ENCODE peak calls at places on chromosomes 11 and 22, in nine cellular contexts. One of them, this sample, is unnamed.

GRCh38 chr11:12598330-12599256 is 75.6 kb upstream of the TEAD1 start:
- DNase-seq in memory B cell: no peak
- DNase-seq in tibial nerve: no peak
- DNase-seq in neural progenitor cell: no peak
- DNase-seq in B cell: no peak
- DNase-seq in HL-60: no peak
- DNase-seq in EH: peak; percentile 77
- DNase-seq in GM20000: no peak
- DNase-seq in amniotic stem cell: no peak
- DNase-seq in this sample: no peak

GRCh38 chr22:43326342-43326825 is 16.8 kb downstream of the SCUBE1 start:
- DNase-seq in memory B cell: no peak
- DNase-seq in tibial nerve: no peak
- DNase-seq in neural progenitor cell: peak; percentile 92
- DNase-seq in B cell: no peak
- DNase-seq in HL-60: no peak
- DNase-seq in EH: no peak
- DNase-seq in GM20000: no peak
- DNase-seq in amniotic stem cell: no peak
- DNase-seq in this sample: no peak

GRCh38 chr11:65373839-65374580 is 8.4 kb downstream of the SLC25A45 start:
- DNase-seq in memory B cell: no peak
- DNase-seq in tibial nerve: no peak
- DNase-seq in neural progenitor cell: no peak
- DNase-seq in B cell: no peak
- DNase-seq in HL-60: no peak
- DNase-seq in EH: no peak
- DNase-seq in GM20000: no peak
- DNase-seq in amniotic stem cell: no peak
- DNase-seq in this sample: no peak

GRCh38 chr11:113778111-113778910 is 1.3 kb upstream of the CLDN25 start:
- DNase-seq in memory B cell: no peak
- DNase-seq in tibial nerve: no peak
- DNase-seq in neural progenitor cell: no peak
- DNase-seq in B cell: no peak
- DNase-seq in HL-60: no peak
- DNase-seq in EH: peak; percentile 46
- DNase-seq in GM20000: no peak
- DNase-seq in amniotic stem cell: no peak
- DNase-seq in this sample: no peak

GRCh38 chr11:15665368-15665871 is 550.7 kb downstream of the INSC start:
- DNase-seq in memory B cell: no peak
- DNase-seq in tibial nerve: no peak
- DNase-seq in neural progenitor cell: no peak
- DNase-seq in B cell: no peak
- DNase-seq in HL-60: no peak
- DNase-seq in EH: peak; percentile 92
- DNase-seq in GM20000: no peak
- DNase-seq in amniotic stem cell: no peak
- DNase-seq in this sample: no peak

GRCh38 chr11:33692013-33692504 is 8.6 kb downstream of the C11orf91 start:
- DNase-seq in memory B cell: no peak
- DNase-seq in tibial nerve: peak; percentile 63
- DNase-seq in neural progenitor cell: peak; percentile 22
- DNase-seq in B cell: no peak
- DNase-seq in HL-60: no peak
- DNase-seq in EH: peak; percentile 99
- DNase-seq in GM20000: no peak
- DNase-seq in amniotic stem cell: peak; percentile 93
- DNase-seq in this sample: no peak

GRCh38 chr11:74784234-74784633 is 35.6 kb downstream of the RNF169 start:
- DNase-seq in memory B cell: no peak
- DNase-seq in tibial nerve: no peak
- DNase-seq in neural progenitor cell: no peak
- DNase-seq in B cell: no peak
- DNase-seq in HL-60: no peak
- DNase-seq in EH: no peak
- DNase-seq in GM20000: peak; percentile 50
- DNase-seq in amniotic stem cell: no peak
- DNase-seq in this sample: no peak

GRCh38 chr11:8232414-8232813 is 31.3 kb downstream of the LMO1 start:
- DNase-seq in memory B cell: no peak
- DNase-seq in tibial nerve: no peak
- DNase-seq in neural progenitor cell: no peak
- DNase-seq in B cell: no peak
- DNase-seq in HL-60: no peak
- DNase-seq in EH: no peak
- DNase-seq in GM20000: no peak
- DNase-seq in amniotic stem cell: no peak
- DNase-seq in this sample: no peak

GRCh38 chr11:14270690-14271542 is 88.1 kb downstream of the RRAS2 start:
- DNase-seq in memory B cell: no peak
- DNase-seq in tibial nerve: no peak
- DNase-seq in neural progenitor cell: no peak
- DNase-seq in B cell: peak; percentile 52
- DNase-seq in HL-60: peak; percentile 42
- DNase-seq in EH: no peak
- DNase-seq in GM20000: peak; percentile 59
- DNase-seq in amniotic stem cell: no peak
- DNase-seq in this sample: no peak

GRCh38 chr11:15852179-15852578 is 504.2 kb downstream of the SOX6 start:
- DNase-seq in memory B cell: no peak
- DNase-seq in tibial nerve: no peak
- DNase-seq in neural progenitor cell: no peak
- DNase-seq in B cell: no peak
- DNase-seq in HL-60: no peak
- DNase-seq in EH: no peak
- DNase-seq in GM20000: no peak
- DNase-seq in amniotic stem cell: no peak
- DNase-seq in this sample: no peak

GRCh38 chr22:35319244-35319985 is 19.7 kb downstream of the TOM1 start:
- DNase-seq in memory B cell: no peak
- DNase-seq in tibial nerve: no peak
- DNase-seq in neural progenitor cell: no peak
- DNase-seq in B cell: no peak
- DNase-seq in HL-60: no peak
- DNase-seq in EH: no peak
- DNase-seq in GM20000: no peak
- DNase-seq in amniotic stem cell: no peak
- DNase-seq in this sample: no peak

GRCh38 chr22:23075050-23075449 is 4.7 kb downstream of the GNAZ start:
- DNase-seq in memory B cell: no peak
- DNase-seq in tibial nerve: no peak
- DNase-seq in neural progenitor cell: no peak
- DNase-seq in B cell: no peak
- DNase-seq in HL-60: no peak
- DNase-seq in EH: no peak
- DNase-seq in GM20000: no peak
- DNase-seq in amniotic stem cell: no peak
- DNase-seq in this sample: no peak

GRCh38 chr11:5499671-5500070 is 10.1 kb downstream of the UBQLN3 start:
- DNase-seq in memory B cell: no peak
- DNase-seq in tibial nerve: no peak
- DNase-seq in neural progenitor cell: no peak
- DNase-seq in B cell: no peak
- DNase-seq in HL-60: no peak
- DNase-seq in EH: no peak
- DNase-seq in GM20000: no peak
- DNase-seq in amniotic stem cell: no peak
- DNase-seq in this sample: no peak

GRCh38 chr22:41925783-41926460 is 684 bp downstream of the TNFRSF13C start:
- DNase-seq in memory B cell: peak; percentile 91
- DNase-seq in tibial nerve: no peak
- DNase-seq in neural progenitor cell: peak; percentile 87
- DNase-seq in B cell: peak; percentile 82
- DNase-seq in HL-60: no peak
- DNase-seq in EH: peak; percentile 47
- DNase-seq in GM20000: peak; percentile 72
- DNase-seq in amniotic stem cell: peak; percentile 21
- DNase-seq in this sample: peak; percentile 74

GRCh38 chr11:26720003-26720402 is 1.9 kb downstream of the SLC5A12 start:
- DNase-seq in memory B cell: no peak
- DNase-seq in tibial nerve: no peak
- DNase-seq in neural progenitor cell: no peak
- DNase-seq in B cell: no peak
- DNase-seq in HL-60: no peak
- DNase-seq in EH: no peak
- DNase-seq in GM20000: no peak
- DNase-seq in amniotic stem cell: no peak
- DNase-seq in this sample: no peak

GRCh38 chr22:24503137-24503850 is 8.2 kb downstream of the UPB1 start:
- DNase-seq in memory B cell: peak; percentile 73
- DNase-seq in tibial nerve: no peak
- DNase-seq in neural progenitor cell: peak; percentile 66
- DNase-seq in B cell: peak; percentile 84
- DNase-seq in HL-60: peak; percentile 74
- DNase-seq in EH: peak; percentile 77
- DNase-seq in GM20000: peak; percentile 89
- DNase-seq in amniotic stem cell: no peak
- DNase-seq in this sample: peak; percentile 60

GRCh38 chr11:2366271-2366670 is 10.8 kb upstream of the CD81 start:
- DNase-seq in memory B cell: no peak
- DNase-seq in tibial nerve: no peak
- DNase-seq in neural progenitor cell: no peak
- DNase-seq in B cell: no peak
- DNase-seq in HL-60: no peak
- DNase-seq in EH: peak; percentile 28
- DNase-seq in GM20000: no peak
- DNase-seq in amniotic stem cell: no peak
- DNase-seq in this sample: no peak

GRCh38 chr11:75146711-75147110 is 4.2 kb upstream of the SLCO2B1 start:
- DNase-seq in memory B cell: no peak
- DNase-seq in tibial nerve: no peak
- DNase-seq in neural progenitor cell: no peak
- DNase-seq in B cell: no peak
- DNase-seq in HL-60: no peak
- DNase-seq in EH: no peak
- DNase-seq in GM20000: no peak
- DNase-seq in amniotic stem cell: no peak
- DNase-seq in this sample: no peak

GRCh38 chr11:60916669-60917206 is 2.8 kb downstream of the TMEM109 start:
- DNase-seq in memory B cell: no peak
- DNase-seq in tibial nerve: no peak
- DNase-seq in neural progenitor cell: no peak
- DNase-seq in B cell: no peak
- DNase-seq in HL-60: no peak
- DNase-seq in EH: no peak
- DNase-seq in GM20000: no peak
- DNase-seq in amniotic stem cell: no peak
- DNase-seq in this sample: no peak